ENCODE peak calls at places on chromosome 22, in six cellular contexts. One of them, this sample, is unnamed.
A peak's percentile ranks its signal among the peaks of the same experiment; 100 is the strongest.

GRCh38 chr22:50014655-50015401 is 2.3 kb upstream of the IL17REL start:
- DNase-seq in left cardiac atrium: no peak
- DNase-seq in NCI-H2029 treated with DMSO at 0.1 percent for 48 hours: no peak
- DNase-seq in right lobe of liver: no peak
- DNase-seq in colonic mucosa: no peak
- DNase-seq in stimulated activated CD4-positive, alpha-beta T cell treated with anti-CD3 and anti-CD28 coated beads, Interleukin-15, amount 100 ng/mL, for 24 hours: no peak
- DNase-seq in this sample: no peak

GRCh38 chr22:49776891-49777290 is 50.8 kb downstream of the BRD1 start:
- DNase-seq in left cardiac atrium: peak; percentile 25
- DNase-seq in NCI-H2029 treated with DMSO at 0.1 percent for 48 hours: no peak
- DNase-seq in right lobe of liver: no peak
- DNase-seq in colonic mucosa: no peak
- DNase-seq in stimulated activated CD4-positive, alpha-beta T cell treated with anti-CD3 and anti-CD28 coated beads, Interleukin-15, amount 100 ng/mL, for 24 hours: no peak
- DNase-seq in this sample: no peak

GRCh38 chr22:37260939-37261338 is 16.9 kb upstream of the RAC2 start:
- DNase-seq in left cardiac atrium: peak; percentile 52
- DNase-seq in NCI-H2029 treated with DMSO at 0.1 percent for 48 hours: peak; percentile 8
- DNase-seq in right lobe of liver: peak; percentile 60
- DNase-seq in colonic mucosa: peak; percentile 62
- DNase-seq in stimulated activated CD4-positive, alpha-beta T cell treated with anti-CD3 and anti-CD28 coated beads, Interleukin-15, amount 100 ng/mL, for 24 hours: peak; percentile 72
- DNase-seq in this sample: no peak

GRCh38 chr22:47612136-47612910 is 849.9 kb downstream of the TBC1D22A start:
- DNase-seq in left cardiac atrium: no peak
- DNase-seq in NCI-H2029 treated with DMSO at 0.1 percent for 48 hours: no peak
- DNase-seq in right lobe of liver: no peak
- DNase-seq in colonic mucosa: no peak
- DNase-seq in stimulated activated CD4-positive, alpha-beta T cell treated with anti-CD3 and anti-CD28 coated beads, Interleukin-15, amount 100 ng/mL, for 24 hours: no peak
- DNase-seq in this sample: no peak

GRCh38 chr22:30434775-30435315 is 9.3 kb downstream of the MTFP1 start:
- DNase-seq in left cardiac atrium: no peak
- DNase-seq in NCI-H2029 treated with DMSO at 0.1 percent for 48 hours: no peak
- DNase-seq in right lobe of liver: no peak
- DNase-seq in colonic mucosa: no peak
- DNase-seq in stimulated activated CD4-positive, alpha-beta T cell treated with anti-CD3 and anti-CD28 coated beads, Interleukin-15, amount 100 ng/mL, for 24 hours: no peak
- DNase-seq in this sample: no peak

GRCh38 chr22:36608987-36609386 is 80.0 kb upstream of the EIF3D start:
- DNase-seq in left cardiac atrium: no peak
- DNase-seq in NCI-H2029 treated with DMSO at 0.1 percent for 48 hours: no peak
- DNase-seq in right lobe of liver: no peak
- DNase-seq in colonic mucosa: no peak
- DNase-seq in stimulated activated CD4-positive, alpha-beta T cell treated with anti-CD3 and anti-CD28 coated beads, Interleukin-15, amount 100 ng/mL, for 24 hours: no peak
- DNase-seq in this sample: no peak

GRCh38 chr22:31193092-31193491 is 19.0 kb upstream of the LIMK2 start:
- DNase-seq in left cardiac atrium: no peak
- DNase-seq in NCI-H2029 treated with DMSO at 0.1 percent for 48 hours: no peak
- DNase-seq in right lobe of liver: no peak
- DNase-seq in colonic mucosa: no peak
- DNase-seq in stimulated activated CD4-positive, alpha-beta T cell treated with anti-CD3 and anti-CD28 coated beads, Interleukin-15, amount 100 ng/mL, for 24 hours: no peak
- DNase-seq in this sample: no peak

GRCh38 chr22:31637938-31638618 is 23.9 kb downstream of the PISD start:
- DNase-seq in left cardiac atrium: peak; percentile 55
- DNase-seq in NCI-H2029 treated with DMSO at 0.1 percent for 48 hours: no peak
- DNase-seq in right lobe of liver: no peak
- DNase-seq in colonic mucosa: no peak
- DNase-seq in stimulated activated CD4-positive, alpha-beta T cell treated with anti-CD3 and anti-CD28 coated beads, Interleukin-15, amount 100 ng/mL, for 24 hours: peak; percentile 20
- DNase-seq in this sample: no peak

GRCh38 chr22:43823353-43823908 is 11.3 kb upstream of the EFCAB6 start:
- DNase-seq in left cardiac atrium: no peak
- DNase-seq in NCI-H2029 treated with DMSO at 0.1 percent for 48 hours: peak; percentile 10
- DNase-seq in right lobe of liver: peak; percentile 91
- DNase-seq in colonic mucosa: no peak
- DNase-seq in stimulated activated CD4-positive, alpha-beta T cell treated with anti-CD3 and anti-CD28 coated beads, Interleukin-15, amount 100 ng/mL, for 24 hours: no peak
- DNase-seq in this sample: peak; percentile 52

GRCh38 chr22:42716221-42716620 is 4.4 kb downstream of the A4GALT start:
- DNase-seq in left cardiac atrium: no peak
- DNase-seq in NCI-H2029 treated with DMSO at 0.1 percent for 48 hours: no peak
- DNase-seq in right lobe of liver: no peak
- DNase-seq in colonic mucosa: no peak
- DNase-seq in stimulated activated CD4-positive, alpha-beta T cell treated with anti-CD3 and anti-CD28 coated beads, Interleukin-15, amount 100 ng/mL, for 24 hours: no peak
- DNase-seq in this sample: no peak

GRCh38 chr22:19179472-19180048 is 1.0 kb upstream of the SLC25A1 start:
- DNase-seq in left cardiac atrium: peak; percentile 81
- DNase-seq in NCI-H2029 treated with DMSO at 0.1 percent for 48 hours: peak; percentile 36
- DNase-seq in right lobe of liver: peak; percentile 78
- DNase-seq in colonic mucosa: peak; percentile 85
- DNase-seq in stimulated activated CD4-positive, alpha-beta T cell treated with anti-CD3 and anti-CD28 coated beads, Interleukin-15, amount 100 ng/mL, for 24 hours: peak; percentile 63
- DNase-seq in this sample: peak; percentile 54

GRCh38 chr22:37169947-37170688 is 17.9 kb downstream of the C1QTNF6 start:
- DNase-seq in left cardiac atrium: peak; percentile 7
- DNase-seq in NCI-H2029 treated with DMSO at 0.1 percent for 48 hours: no peak
- DNase-seq in right lobe of liver: no peak
- DNase-seq in colonic mucosa: no peak
- DNase-seq in stimulated activated CD4-positive, alpha-beta T cell treated with anti-CD3 and anti-CD28 coated beads, Interleukin-15, amount 100 ng/mL, for 24 hours: no peak
- DNase-seq in this sample: no peak